ENCODE peak calls at places on chromosomes 1 and 21, in ten cellular contexts. H is activated CD8-positive, alpha-beta memory T cell treated with anti-CD3 and anti-CD28 coated beads for 4 hours; O is activated CD4-positive, alpha-beta T cell treated with anti-CD3 and anti-CD28 coated beads, Interleukin-2, amount 50 U/mL, for 4 hours; B is WTC11; P is esophagus muscularis mucosa; X is T-helper 9 cell; S is activated CD4-positive, CD25-positive, alpha-beta regulatory T cell treated with anti-CD3 and anti-CD28 coated beads, Interleukin-2, amount 50 U/mL, for 72 hours; K is C1 segment of cervical spinal cord; J is stimulated activated CD8-positive, alpha-beta memory T cell treated with anti-CD3 and anti-CD28 coated beads, Interleukin-4, amount 100 ng/mL, for 48 hours; Z is T follicular helper cell. V is an unnamed sample.

GRCh38 chr1:27872059-27872801 is at the start of gene THEMIS2:
- DNase-seq in H (peak; percentile 55), O (peak; percentile 77), B (peak; percentile 84), P (no peak), X (peak; percentile 79), S (peak; percentile 80), K (no peak), J (peak; percentile 88), Z (peak; percentile 77), V (peak; percentile 77)

GRCh38 chr21:26842976-26843911 is 2.0 kb downstream of the ADAMTS1 start:
- DNase-seq in H (no peak), O (no peak), B (peak; percentile 81), P (peak; percentile 98), X (no peak), S (no peak), K (peak; percentile 86), J (peak; percentile 36), Z (no peak), V (no peak)

GRCh38 chr1:209643295-209644020 is 8.8 kb downstream of the LAMB3 start:
- DNase-seq in H (no peak), O (no peak), B (no peak), P (no peak), X (no peak), S (no peak), K (peak; percentile 78), J (no peak), Z (no peak), V (no peak)

GRCh38 chr1:31811605-31812004 is 4.2 kb downstream of the SPOCD1 start:
- DNase-seq in H (no peak), O (no peak), B (peak; percentile 54), P (no peak), X (no peak), S (no peak), K (peak; percentile 68), J (peak; percentile 18), Z (no peak), V (no peak)

GRCh38 chr21:38351961-38352521 is 95.2 kb downstream of the KCNJ15 start:
- DNase-seq in H (no peak), O (no peak), B (no peak), P (no peak), X (no peak), S (no peak), K (no peak), J (no peak), Z (no peak), V (no peak)

GRCh38 chr21:36065497-36066036 is 4.3 kb upstream of the CBR1 start:
- DNase-seq in H (no peak), O (no peak), B (no peak), P (no peak), X (no peak), S (no peak), K (no peak), J (no peak), Z (no peak), V (no peak)

GRCh38 chr1:68313736-68314594 is 81.6 kb upstream of the WLS start:
- DNase-seq in H (no peak), O (no peak), B (no peak), P (no peak), X (no peak), S (no peak), K (no peak), J (no peak), Z (no peak), V (no peak)

GRCh38 chr1:14976260-14976659 is 177.3 kb upstream of the TMEM51 start:
- DNase-seq in H (no peak), O (no peak), B (no peak), P (no peak), X (no peak), S (no peak), K (no peak), J (no peak), Z (no peak), V (no peak)

GRCh38 chr1:53279556-53280160 is 41.3 kb upstream of the MAGOH start:
- DNase-seq in H (no peak), O (no peak), B (no peak), P (no peak), X (no peak), S (no peak), K (no peak), J (no peak), Z (no peak), V (no peak)

GRCh38 chr1:176559474-176560390 is 96.8 kb downstream of the PAPPA2 start:
- DNase-seq in H (no peak), O (no peak), B (peak; percentile 66), P (no peak), X (no peak), S (no peak), K (no peak), J (peak; percentile 43), Z (no peak), V (peak; percentile 3)

GRCh38 chr1:23611601-23612327 is 52.5 kb upstream of the ID3 start:
- DNase-seq in H (no peak), O (no peak), B (no peak), P (no peak), X (no peak), S (no peak), K (no peak), J (no peak), Z (peak; percentile 29), V (no peak)

GRCh38 chr1:234961468-234962339 is 166.9 kb downstream of the TOMM20 start:
- DNase-seq in H (no peak), O (no peak), B (no peak), P (no peak), X (no peak), S (peak; percentile 22), K (no peak), J (peak; percentile 31), Z (no peak), V (no peak)

GRCh38 chr1:155205969-155206593 is 1.6 kb downstream of the THBS3 start:
- DNase-seq in H (no peak), O (no peak), B (no peak), P (no peak), X (no peak), S (no peak), K (no peak), J (no peak), Z (no peak), V (no peak)

GRCh38 chr1:3377604-3378279 is 76.7 kb upstream of the ARHGEF16 start:
- DNase-seq in H (no peak), O (no peak), B (no peak), P (no peak), X (no peak), S (no peak), K (no peak), J (no peak), Z (no peak), V (no peak)

GRCh38 chr1:941027-941587 is 17.4 kb downstream of the SAMD11 start:
- DNase-seq in H (no peak), O (no peak), B (no peak), P (no peak), X (no peak), S (no peak), K (no peak), J (no peak), Z (no peak), V (no peak)

GRCh38 chr1:105416246-105416645 is 1640.2 kb upstream of the PRMT6 start:
- DNase-seq in H (no peak), O (no peak), B (no peak), P (no peak), X (no peak), S (no peak), K (no peak), J (no peak), Z (no peak), V (no peak)

V was measured in stimulated activated CD4-positive, alpha-beta T cell treated with anti-CD3 and anti-CD28 coated beads, Interleukin-12 subunit alpha, Interleukin-12 subunit beta, amount 100 ng/mL, for 24 hours.